ENCODE peak calls at places on chromosome 21, in seven cellular contexts. One of them, this sample, is unnamed.

GRCh38 chr21:39307466-39307865 is 6.0 kb downstream of the BRWD1 start:
- DNase-seq in EL: no peak
- DNase-seq in neural progenitor cell: no peak
- DNase-seq in amniotic stem cell: no peak
- DNase-seq in endothelial cell: no peak
- DNase-seq in SJSA1: no peak
- DNase-seq in AG08396: no peak
- DNase-seq in this sample: no peak

GRCh38 chr21:36209626-36210171 is 53.1 kb downstream of the DOP1B start:
- DNase-seq in AG08396: peak; percentile 15
- DNase-seq in neural progenitor cell: peak; percentile 61
- DNase-seq in amniotic stem cell: peak; percentile 14
- DNase-seq in EL: peak; percentile 70
- DNase-seq in SJSA1: no peak
- DNase-seq in endothelial cell: peak; percentile 26
- DNase-seq in this sample: peak; percentile 93

GRCh38 chr21:44286086-44286715 is 525 bp downstream of the AIRE start:
- DNase-seq in EL: no peak
- DNase-seq in AG08396: no peak
- DNase-seq in amniotic stem cell: no peak
- DNase-seq in endothelial cell: no peak
- DNase-seq in neural progenitor cell: no peak
- DNase-seq in SJSA1: no peak
- DNase-seq in this sample: no peak

GRCh38 chr21:45029968-45030636 is 44.3 kb upstream of the ADARB1 start:
- DNase-seq in neural progenitor cell: peak; percentile 81
- DNase-seq in amniotic stem cell: no peak
- DNase-seq in AG08396: no peak
- DNase-seq in EL: no peak
- DNase-seq in endothelial cell: no peak
- DNase-seq in SJSA1: no peak
- DNase-seq in this sample: no peak

GRCh38 chr21:43733529-43734071 is 14.7 kb downstream of the PDXK start:
- DNase-seq in neural progenitor cell: no peak
- DNase-seq in endothelial cell: no peak
- DNase-seq in EL: peak; percentile 31
- DNase-seq in SJSA1: no peak
- DNase-seq in amniotic stem cell: no peak
- DNase-seq in AG08396: peak; percentile 87
- DNase-seq in this sample: no peak

GRCh38 chr21:16811011-16811410 is 701.8 kb upstream of the CXADR start:
- DNase-seq in neural progenitor cell: no peak
- DNase-seq in amniotic stem cell: no peak
- DNase-seq in endothelial cell: no peak
- DNase-seq in SJSA1: no peak
- DNase-seq in AG08396: no peak
- DNase-seq in EL: no peak
- DNase-seq in this sample: no peak

GRCh38 chr21:44947930-44948331 is 8.1 kb downstream of the SLX9 start:
- DNase-seq in AG08396: no peak
- DNase-seq in EL: no peak
- DNase-seq in amniotic stem cell: no peak
- DNase-seq in SJSA1: no peak
- DNase-seq in neural progenitor cell: no peak
- DNase-seq in endothelial cell: no peak
- DNase-seq in this sample: no peak

GRCh38 chr21:33075128-33075527 is 5.2 kb downstream of the OLIG1 start:
- DNase-seq in endothelial cell: no peak
- DNase-seq in neural progenitor cell: peak; percentile 85
- DNase-seq in EL: no peak
- DNase-seq in SJSA1: no peak
- DNase-seq in amniotic stem cell: no peak
- DNase-seq in AG08396: no peak
- DNase-seq in this sample: peak; percentile 54

GRCh38 chr21:28392436-28392835 is 600.2 kb downstream of the LTN1 start:
- DNase-seq in amniotic stem cell: no peak
- DNase-seq in SJSA1: no peak
- DNase-seq in endothelial cell: no peak
- DNase-seq in AG08396: no peak
- DNase-seq in neural progenitor cell: no peak
- DNase-seq in EL: no peak
- DNase-seq in this sample: no peak

GRCh38 chr21:17387030-17387617 is 125.7 kb upstream of the CXADR start:
- DNase-seq in EL: peak; percentile 63
- DNase-seq in endothelial cell: peak; percentile 56
- DNase-seq in AG08396: peak; percentile 41
- DNase-seq in neural progenitor cell: peak; percentile 80
- DNase-seq in amniotic stem cell: peak; percentile 24
- DNase-seq in SJSA1: no peak
- DNase-seq in this sample: peak; percentile 27

GRCh38 chr21:45262616-45263015 is 25.1 kb downstream of the POFUT2 start:
- DNase-seq in EL: no peak
- DNase-seq in endothelial cell: no peak
- DNase-seq in amniotic stem cell: no peak
- DNase-seq in SJSA1: no peak
- DNase-seq in neural progenitor cell: no peak
- DNase-seq in AG08396: no peak
- DNase-seq in this sample: no peak

GRCh38 chr21:46295177-46295711 is 9.1 kb downstream of the YBEY start:
- DNase-seq in amniotic stem cell: no peak
- DNase-seq in EL: peak; percentile 56
- DNase-seq in SJSA1: no peak
- DNase-seq in endothelial cell: no peak
- DNase-seq in AG08396: no peak
- DNase-seq in neural progenitor cell: peak; percentile 28
- DNase-seq in this sample: no peak

GRCh38 chr21:45850181-45850580 is 131.4 kb upstream of the COL6A1 start:
- DNase-seq in neural progenitor cell: no peak
- DNase-seq in AG08396: no peak
- DNase-seq in EL: no peak
- DNase-seq in SJSA1: no peak
- DNase-seq in endothelial cell: no peak
- DNase-seq in amniotic stem cell: no peak
- DNase-seq in this sample: no peak

GRCh38 chr21:15514073-15514946 is 215.5 kb upstream of the USP25 start:
- DNase-seq in AG08396: no peak
- DNase-seq in EL: no peak
- DNase-seq in endothelial cell: no peak
- DNase-seq in SJSA1: no peak
- DNase-seq in amniotic stem cell: no peak
- DNase-seq in neural progenitor cell: no peak
- DNase-seq in this sample: no peak